ENCODE peak calls at places on chromosomes 3 and 15, in five cellular contexts. N, W, Z, V and J are unnamed samples.

GRCh38 chr3:122415104-122415744 is 638 bp downstream of the WDR5B start:
- DNase-seq in V (peak; percentile 62), N (peak; percentile 62), Z (peak; percentile 13), W (peak; percentile 70), J (peak; percentile 41)

GRCh38 chr15:66294157-66294931 is 976 bp downstream of the DIS3L start:
- DNase-seq in Z (peak; percentile 24), V (peak; percentile 52), N (no peak), W (peak; percentile 79), J (peak; percentile 75)

GRCh38 chr3:23663246-23663645 is 142.5 kb upstream of the UBE2E1 start:
- DNase-seq in N (no peak), V (no peak), Z (no peak), W (no peak), J (no peak)

GRCh38 chr3:67897686-67898336 is 243.4 kb upstream of the SUCLG2 start:
- DNase-seq in Z (no peak), N (no peak), W (no peak), V (no peak), J (no peak)

GRCh38 chr3:32414527-32415202 is 23.0 kb downstream of the CMTM7 start:
- DNase-seq in Z (no peak), N (no peak), W (no peak), V (peak; percentile 70), J (peak; percentile 79)

GRCh38 chr3:42264399-42265058 is 1.5 kb downstream of the CCK start:
- DNase-seq in W (peak; percentile 77), Z (no peak), N (peak; percentile 73), V (no peak), J (no peak)

GRCh38 chr3:129084501-129084900 is 23.9 kb downstream of the GP9 start:
- DNase-seq in Z (no peak), N (no peak), W (no peak), V (no peak), J (no peak)

GRCh38 chr3:40379674-40380306 is 7.2 kb upstream of the ENTPD3 start:
- DNase-seq in V (no peak), Z (no peak), W (no peak), N (no peak), J (no peak)

GRCh38 chr15:82129769-82130168 is 84.0 kb upstream of the MEX3B start:
- DNase-seq in W (no peak), Z (peak; percentile 26), V (no peak), N (no peak), J (peak; percentile 97)

GRCh38 chr3:39378092-39378491 is 5.1 kb upstream of the SLC25A38 start:
- DNase-seq in V (peak; percentile 43), W (peak; percentile 83), N (no peak), Z (peak; percentile 24), J (no peak)

GRCh38 chr15:80404057-80404718 is at the start of gene ARNT2:
- DNase-seq in W (peak; percentile 41), V (no peak), N (peak; percentile 61), Z (peak; percentile 33), J (no peak)
- H3K4me3 ChIP-seq in W (peak within 1 kb of the TSS; percentile 24), V (peak within 1 kb of the TSS; percentile 45), N (peak within 1 kb of the TSS; percentile 69), Z (peak within 1 kb of the TSS; percentile 43), J (peak within 1 kb of the TSS; percentile 54)

GRCh38 chr3:10729439-10729838 is 86.6 kb upstream of the SLC6A11 start:
- DNase-seq in V (no peak), W (no peak), N (no peak), Z (no peak), J (no peak)
- H3K27me3 ChIP-seq in V (no peaks in the 10 kb centered on the region), W (no peaks in the 10 kb centered on the region), N (no peaks in the 10 kb centered on the region), Z (no peaks in the 10 kb centered on the region), J (no peaks in the 10 kb centered on the region)

GRCh38 chr3:81198766-81199165 is 562.7 kb downstream of the GBE1 start:
- DNase-seq in V (no peak), W (no peak), N (no peak), Z (no peak), J (no peak)
- H3K4me3 ChIP-seq in V (no peak overlapping the region), W (no peak overlapping the region), N (no peak overlapping the region), Z (no peak overlapping the region), J (no peak overlapping the region)

GRCh38 chr3:73734376-73734775 is 109.6 kb upstream of the PDZRN3 start:
- DNase-seq in N (no peak), Z (no peak), V (no peak), W (no peak), J (peak; percentile 9)
- H3K27me3 ChIP-seq in N (no peaks in the 10 kb centered on the region), Z (no peaks in the 10 kb centered on the region), V (no peaks in the 10 kb centered on the region), W (no peaks in the 10 kb centered on the region), J (no peaks in the 10 kb centered on the region)

GRCh38 chr3:125302932-125303331 is 72.2 kb downstream of the ZNF148 start:
- DNase-seq in Z (no peak), W (no peak), N (no peak), V (no peak), J (no peak)

DNA sequence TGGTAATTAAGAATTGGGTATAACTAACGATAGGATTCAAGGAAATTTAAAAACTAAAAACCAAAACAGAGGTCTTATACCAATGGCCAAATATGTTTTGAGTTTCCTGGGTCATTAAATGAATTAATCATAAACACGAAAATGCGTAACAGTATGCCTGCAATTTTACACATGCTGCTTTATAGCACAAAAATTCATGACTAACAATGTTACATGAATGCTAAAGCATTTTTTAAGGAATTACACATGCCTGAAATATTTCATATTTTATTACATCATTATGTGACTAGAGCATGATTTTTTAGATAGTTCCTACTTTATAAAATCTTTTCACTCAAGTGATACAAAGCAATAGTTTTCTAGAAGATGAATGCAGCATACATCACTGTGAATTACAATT is 74.7 kb downstream of the ZNF148 start:
- DNase-seq in V (peak; percentile 56), Z (no peak), W (no peak), N (no peak), J (peak; percentile 70)
- H3K4me3 ChIP-seq in V (no peak overlapping the region), Z (no peak overlapping the region), W (no peak overlapping the region), N (no peak overlapping the region), J (no peak overlapping the region)

DNA sequence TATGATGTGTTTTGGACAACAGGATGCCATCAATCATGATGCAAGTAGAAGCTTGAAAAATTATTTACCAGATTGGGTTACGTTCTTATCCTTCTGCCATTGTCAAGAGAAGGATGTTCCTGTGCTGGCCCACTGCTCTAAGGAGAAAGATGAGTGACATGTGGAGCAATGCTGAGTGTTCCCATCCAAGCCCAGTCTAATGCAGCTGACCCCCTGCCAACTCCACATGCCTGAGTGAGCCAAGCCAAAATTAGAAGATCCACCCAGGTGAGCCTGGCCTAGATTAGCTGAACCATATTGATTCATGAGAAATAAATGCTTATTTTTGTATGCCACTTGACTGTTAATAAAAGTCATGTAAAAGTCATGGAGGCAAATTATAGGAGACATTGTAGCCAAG is 446.5 kb downstream of the CNTN3 start:
- DNase-seq in Z (no peak), W (no peak), V (no peak), N (no peak), J (no peak)
- H3K27me3 ChIP-seq in Z (no peaks in the 10 kb centered on the region), W (no peaks in the 10 kb centered on the region), V (no peaks in the 10 kb centered on the region), N (no peaks in the 10 kb centered on the region), J (no peaks in the 10 kb centered on the region)

DNA sequence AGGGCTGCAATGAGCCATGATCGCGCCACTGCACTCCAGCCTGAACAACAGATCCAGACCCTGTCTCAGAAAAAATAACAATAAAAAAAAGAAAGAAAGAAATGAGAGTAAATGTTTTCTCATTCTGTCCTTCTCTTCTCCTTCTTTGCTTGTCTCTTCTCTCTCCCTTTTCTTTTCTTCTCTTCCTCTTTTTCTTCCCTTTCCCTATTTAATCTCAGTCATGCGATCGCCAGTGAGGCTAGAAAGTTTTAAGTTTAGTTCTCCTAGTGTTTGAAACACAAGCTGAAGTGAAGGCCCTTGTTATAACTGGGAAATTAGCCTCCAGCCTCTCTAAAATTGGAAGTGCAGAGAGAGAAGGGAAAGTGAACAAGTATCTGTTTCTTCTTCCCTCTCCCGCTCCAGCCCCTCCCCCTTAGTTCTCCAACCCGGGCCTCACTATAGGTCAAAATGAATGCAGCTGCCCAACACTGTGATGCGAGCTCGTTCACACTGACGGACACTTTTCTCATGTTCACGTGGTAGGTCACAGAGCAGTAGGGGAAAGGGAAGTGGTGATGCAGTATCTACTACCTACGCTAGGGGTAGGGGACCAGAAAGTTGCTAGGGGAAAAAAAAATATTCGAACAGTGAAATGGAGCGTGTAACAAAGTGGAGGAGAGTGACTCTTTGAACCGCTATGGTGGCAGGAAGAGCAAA is 23.4 kb upstream of the TSC22D2 start:
- DNase-seq in N (no peak), W (peak; percentile 93), Z (no peak), V (no peak), J (no peak)
- H3K4me3 ChIP-seq in N (no peak overlapping the region), W (no peak overlapping the region), Z (no peak overlapping the region), V (no peak overlapping the region), J (no peak overlapping the region)